ENCODE peak calls at places on chromosome 6, in five cellular contexts. One of them, this sample, is unnamed.

GRCh38 chr6:3281669-3282460 is 23.1 kb downstream of the PSMG4 start:
- DNase-seq in mucosa of gallbladder: no peak
- DNase-seq in activated CD4-positive, alpha-beta memory T cell treated with anti-CD3 and anti-CD28 coated beads, Interleukin-2, amount 10 ng/mL, durations not matched to agents 7 days and 5 days: no peak
- DNase-seq in activated CD8-positive, alpha-beta memory T cell treated with anti-CD3 and anti-CD28 coated beads, Interleukin-2, amount 50 U/mL, for 48 hours: no peak
- DNase-seq in NCI-H510A treated with DMSO at 0.1 percent for 48 hours: no peak
- DNase-seq in this sample: peak; percentile 89

GRCh38 chr6:166656269-166657206 is 29.5 kb upstream of the RPS6KA2 start:
- DNase-seq in mucosa of gallbladder: no peak
- DNase-seq in activated CD4-positive, alpha-beta memory T cell treated with anti-CD3 and anti-CD28 coated beads, Interleukin-2, amount 10 ng/mL, durations not matched to agents 7 days and 5 days: no peak
- DNase-seq in activated CD8-positive, alpha-beta memory T cell treated with anti-CD3 and anti-CD28 coated beads, Interleukin-2, amount 50 U/mL, for 48 hours: no peak
- DNase-seq in NCI-H510A treated with DMSO at 0.1 percent for 48 hours: no peak
- DNase-seq in this sample: no peak

GRCh38 chr6:5559651-5560050 is 298.3 kb downstream of the FARS2 start:
- DNase-seq in mucosa of gallbladder: no peak
- DNase-seq in activated CD4-positive, alpha-beta memory T cell treated with anti-CD3 and anti-CD28 coated beads, Interleukin-2, amount 10 ng/mL, durations not matched to agents 7 days and 5 days: no peak
- DNase-seq in activated CD8-positive, alpha-beta memory T cell treated with anti-CD3 and anti-CD28 coated beads, Interleukin-2, amount 50 U/mL, for 48 hours: no peak
- DNase-seq in NCI-H510A treated with DMSO at 0.1 percent for 48 hours: no peak
- DNase-seq in this sample: no peak

GRCh38 chr6:43120101-43120730 is 44.1 kb downstream of the PTK7 start:
- DNase-seq in mucosa of gallbladder: no peak
- DNase-seq in activated CD4-positive, alpha-beta memory T cell treated with anti-CD3 and anti-CD28 coated beads, Interleukin-2, amount 10 ng/mL, durations not matched to agents 7 days and 5 days: no peak
- DNase-seq in activated CD8-positive, alpha-beta memory T cell treated with anti-CD3 and anti-CD28 coated beads, Interleukin-2, amount 50 U/mL, for 48 hours: no peak
- DNase-seq in NCI-H510A treated with DMSO at 0.1 percent for 48 hours: no peak
- DNase-seq in this sample: no peak

GRCh38 chr6:156175971-156176421 is 601.2 kb upstream of the ARID1B start:
- DNase-seq in mucosa of gallbladder: peak; percentile 35
- DNase-seq in activated CD4-positive, alpha-beta memory T cell treated with anti-CD3 and anti-CD28 coated beads, Interleukin-2, amount 10 ng/mL, durations not matched to agents 7 days and 5 days: no peak
- DNase-seq in activated CD8-positive, alpha-beta memory T cell treated with anti-CD3 and anti-CD28 coated beads, Interleukin-2, amount 50 U/mL, for 48 hours: no peak
- DNase-seq in NCI-H510A treated with DMSO at 0.1 percent for 48 hours: no peak
- DNase-seq in this sample: no peak

GRCh38 chr6:16336056-16336810 is 97.8 kb downstream of the GMPR start:
- DNase-seq in mucosa of gallbladder: no peak
- DNase-seq in activated CD4-positive, alpha-beta memory T cell treated with anti-CD3 and anti-CD28 coated beads, Interleukin-2, amount 10 ng/mL, durations not matched to agents 7 days and 5 days: no peak
- DNase-seq in activated CD8-positive, alpha-beta memory T cell treated with anti-CD3 and anti-CD28 coated beads, Interleukin-2, amount 50 U/mL, for 48 hours: no peak
- DNase-seq in NCI-H510A treated with DMSO at 0.1 percent for 48 hours: no peak
- DNase-seq in this sample: no peak

GRCh38 chr6:83047065-83047754 is 18.4 kb downstream of the UBE3D start:
- DNase-seq in mucosa of gallbladder: no peak
- DNase-seq in activated CD4-positive, alpha-beta memory T cell treated with anti-CD3 and anti-CD28 coated beads, Interleukin-2, amount 10 ng/mL, durations not matched to agents 7 days and 5 days: no peak
- DNase-seq in activated CD8-positive, alpha-beta memory T cell treated with anti-CD3 and anti-CD28 coated beads, Interleukin-2, amount 50 U/mL, for 48 hours: no peak
- DNase-seq in NCI-H510A treated with DMSO at 0.1 percent for 48 hours: no peak
- DNase-seq in this sample: no peak

GRCh38 chr6:92460133-92460532 is 959.2 kb downstream of the EPHA7 start:
- DNase-seq in mucosa of gallbladder: no peak
- DNase-seq in activated CD4-positive, alpha-beta memory T cell treated with anti-CD3 and anti-CD28 coated beads, Interleukin-2, amount 10 ng/mL, durations not matched to agents 7 days and 5 days: no peak
- DNase-seq in activated CD8-positive, alpha-beta memory T cell treated with anti-CD3 and anti-CD28 coated beads, Interleukin-2, amount 50 U/mL, for 48 hours: no peak
- DNase-seq in NCI-H510A treated with DMSO at 0.1 percent for 48 hours: no peak
- DNase-seq in this sample: no peak

GRCh38 chr6:7200598-7201443 is 93.1 kb downstream of the RREB1 start:
- DNase-seq in mucosa of gallbladder: peak; percentile 62
- DNase-seq in activated CD4-positive, alpha-beta memory T cell treated with anti-CD3 and anti-CD28 coated beads, Interleukin-2, amount 10 ng/mL, durations not matched to agents 7 days and 5 days: no peak
- DNase-seq in activated CD8-positive, alpha-beta memory T cell treated with anti-CD3 and anti-CD28 coated beads, Interleukin-2, amount 50 U/mL, for 48 hours: no peak
- DNase-seq in NCI-H510A treated with DMSO at 0.1 percent for 48 hours: peak; percentile 78
- DNase-seq in this sample: no peak

GRCh38 chr6:105994522-105995402 is 91.4 kb upstream of the PRDM1 start:
- DNase-seq in mucosa of gallbladder: peak; percentile 60
- DNase-seq in activated CD4-positive, alpha-beta memory T cell treated with anti-CD3 and anti-CD28 coated beads, Interleukin-2, amount 10 ng/mL, durations not matched to agents 7 days and 5 days: peak; percentile 65
- DNase-seq in activated CD8-positive, alpha-beta memory T cell treated with anti-CD3 and anti-CD28 coated beads, Interleukin-2, amount 50 U/mL, for 48 hours: peak; percentile 78
- DNase-seq in NCI-H510A treated with DMSO at 0.1 percent for 48 hours: no peak
- DNase-seq in this sample: no peak

GRCh38 chr6:77466055-77467028 is 3.1 kb upstream of the HTR1B start:
- DNase-seq in mucosa of gallbladder: no peak
- DNase-seq in activated CD4-positive, alpha-beta memory T cell treated with anti-CD3 and anti-CD28 coated beads, Interleukin-2, amount 10 ng/mL, durations not matched to agents 7 days and 5 days: peak; percentile 40
- DNase-seq in activated CD8-positive, alpha-beta memory T cell treated with anti-CD3 and anti-CD28 coated beads, Interleukin-2, amount 50 U/mL, for 48 hours: peak; percentile 53
- DNase-seq in NCI-H510A treated with DMSO at 0.1 percent for 48 hours: no peak
- DNase-seq in this sample: no peak

GRCh38 chr6:128803911-128804310 is 79.0 kb upstream of the LAMA2 start:
- DNase-seq in mucosa of gallbladder: peak; percentile 13
- DNase-seq in activated CD4-positive, alpha-beta memory T cell treated with anti-CD3 and anti-CD28 coated beads, Interleukin-2, amount 10 ng/mL, durations not matched to agents 7 days and 5 days: no peak
- DNase-seq in activated CD8-positive, alpha-beta memory T cell treated with anti-CD3 and anti-CD28 coated beads, Interleukin-2, amount 50 U/mL, for 48 hours: no peak
- DNase-seq in NCI-H510A treated with DMSO at 0.1 percent for 48 hours: peak; percentile 5
- DNase-seq in this sample: peak; percentile 35

GRCh38 chr6:26270903-26271639 is 93.9 kb upstream of the BTN3A2 start:
- DNase-seq in mucosa of gallbladder: peak; percentile 87
- DNase-seq in activated CD4-positive, alpha-beta memory T cell treated with anti-CD3 and anti-CD28 coated beads, Interleukin-2, amount 10 ng/mL, durations not matched to agents 7 days and 5 days: peak; percentile 87
- DNase-seq in activated CD8-positive, alpha-beta memory T cell treated with anti-CD3 and anti-CD28 coated beads, Interleukin-2, amount 50 U/mL, for 48 hours: peak; percentile 86
- DNase-seq in NCI-H510A treated with DMSO at 0.1 percent for 48 hours: no peak
- DNase-seq in this sample: no peak